ENCODE peak calls at places on chromosome 3, in four cellular contexts. U is stomach, Q is heart left ventricle, B is osteoblast. V is an unnamed sample.
A peak's percentile ranks its signal among the peaks of the same experiment; 100 is the strongest.

GRCh38 chr3:128550471-128551126 is 57.6 kb upstream of the GATA2 start:
- DNase-seq in B (no peak), U (peak; percentile 15), Q (no peak), V (no peak)

GRCh38 chr3:162441716-162442115 is 945.1 kb downstream of the OTOL1 start:
- DNase-seq in U (no peak), B (no peak), Q (no peak), V (no peak)

GRCh38 chr3:62143843-62144450 is 229.4 kb downstream of the FEZF2 start:
- DNase-seq in U (no peak), Q (no peak), B (no peak), V (no peak)

GRCh38 chr3:16810593-16811367 is 74.0 kb upstream of the PLCL2 start:
- DNase-seq in B (no peak), Q (no peak), U (peak; percentile 33), V (no peak)

GRCh38 chr3:21447471-21448205 is 303.4 kb downstream of the ZNF385D start:
- DNase-seq in Q (no peak), B (peak; percentile 61), U (no peak), V (no peak)

GRCh38 chr3:9165441-9165840 is 84.0 kb downstream of the SRGAP3 start:
- DNase-seq in Q (no peak), B (no peak), U (no peak), V (no peak)

GRCh38 chr3:193982258-193982659 is 153.7 kb upstream of the HES1 start:
- DNase-seq in Q (peak; percentile 86), B (peak; percentile 92), U (peak; percentile 71), V (peak; percentile 91)

GRCh38 chr3:174869448-174869847 is 10.3 kb downstream of the NAALADL2 start:
- DNase-seq in B (no peak), U (no peak), Q (no peak), V (no peak)

GRCh38 chr3:110528305-110529121 is 543.1 kb upstream of the NECTIN3 start:
- DNase-seq in U (no peak), Q (no peak), B (no peak), V (no peak)

GRCh38 chr3:50519471-50520089 is 16.1 kb upstream of the CACNA2D2 start:
- DNase-seq in B (peak; percentile 90), U (peak; percentile 81), Q (peak; percentile 73), V (peak; percentile 77)

GRCh38 chr3:109275702-109276293 is 40.5 kb downstream of the DPPA2 start:
- DNase-seq in Q (no peak), U (peak; percentile 28), B (no peak), V (peak; percentile 21)

GRCh38 chr3:194206375-194206774 is 70.4 kb downstream of the HES1 start:
- DNase-seq in U (no peak), Q (no peak), B (peak; percentile 25), V (peak; percentile 78)

GRCh38 chr3:179486806-179487205 is 35.5 kb upstream of the GNB4 start:
- DNase-seq in Q (no peak), B (no peak), U (no peak), V (no peak)

GRCh38 chr3:142618917-142619401 is 22.8 kb downstream of the PLS1 start:
- DNase-seq in U (peak; percentile 34), Q (no peak), B (no peak), V (no peak)

GRCh38 chr3:159151130-159151529 is 349.3 kb downstream of the MFSD1 start:
- DNase-seq in B (peak; percentile 15), U (no peak), Q (no peak), V (no peak)

GRCh38 chr3:23877324-23877980 is 39.3 kb downstream of the NKIRAS1 start:
- DNase-seq in B (peak; percentile 90), U (no peak), Q (no peak), V (peak; percentile 59)

GRCh38 chr3:78076379-78076778 is 1036.5 kb downstream of the ROBO2 start:
- DNase-seq in U (no peak), B (no peak), Q (no peak), V (no peak)

GRCh38 chr3:43949594-43949993 is 258.9 kb downstream of the ABHD5 start:
- DNase-seq in Q (no peak), U (no peak), B (no peak), V (no peak)

DNA sequence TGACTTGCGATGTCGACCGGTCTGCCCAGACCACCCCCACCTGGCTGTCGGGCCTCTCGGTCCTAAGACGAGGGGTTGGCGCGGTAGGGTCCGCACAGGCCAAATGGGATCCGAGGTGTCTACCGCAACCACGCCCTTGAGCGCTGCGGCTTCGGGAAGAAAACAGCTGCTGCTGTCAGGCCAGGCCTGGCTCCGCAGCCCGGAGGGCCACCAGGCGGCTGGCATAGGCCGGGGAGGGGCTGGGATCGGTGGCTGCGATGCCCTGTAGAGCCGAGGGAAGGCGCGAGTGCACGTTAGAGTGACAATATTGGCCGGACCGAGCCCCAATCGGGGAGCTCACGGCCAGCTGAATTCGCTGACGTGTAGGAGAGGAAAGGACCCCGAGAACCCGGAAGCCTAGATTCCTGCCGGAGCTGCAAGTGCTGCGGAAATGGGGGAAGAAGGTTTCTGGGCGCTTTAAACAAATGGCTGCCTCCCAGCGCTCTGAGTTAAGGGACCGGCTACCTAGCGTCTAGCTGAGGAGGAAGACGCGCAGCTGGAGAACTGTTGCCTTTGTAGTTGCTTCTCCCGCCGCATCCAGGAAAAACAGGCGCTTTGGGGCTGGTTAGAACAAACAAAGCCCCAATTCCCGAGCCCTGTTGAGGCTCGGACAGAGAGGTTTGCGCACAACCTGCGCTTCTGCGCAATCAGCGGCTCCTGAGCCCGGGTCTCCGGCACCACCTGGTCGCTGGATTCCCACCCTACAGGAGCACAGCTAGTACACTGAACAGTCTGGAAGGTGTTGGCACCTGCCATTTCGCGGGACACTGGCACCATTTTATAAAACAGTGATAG is 14.0 kb downstream of the ZIC4 start:
- DNase-seq in Q (no peak), U (no peak), B (no peak), V (no peak)
- H3K4me3 ChIP-seq in Q (peak overlapping the region; percentile 43), U (peak overlapping the region; percentile 36), B (peak overlapping the region; percentile 61), V (peak overlapping the region; percentile 66)

DNA sequence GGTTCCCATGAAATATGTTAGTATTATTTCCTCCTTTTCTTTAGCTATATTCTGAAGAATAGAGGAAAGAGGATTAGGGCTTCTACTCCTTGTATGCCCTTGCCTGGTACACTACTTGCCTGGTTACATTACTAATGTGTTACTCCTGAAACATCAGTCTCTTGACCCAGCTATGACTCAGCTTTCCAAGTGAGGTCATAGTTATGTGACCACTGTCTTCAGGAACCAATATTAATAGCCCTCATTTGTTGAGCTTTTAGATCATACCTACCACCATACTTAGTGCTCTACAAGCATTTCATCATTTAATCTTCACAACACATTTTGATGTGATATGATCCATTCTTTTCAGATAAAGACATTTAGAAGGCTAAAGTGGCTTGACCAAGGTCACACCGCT is 60.3 kb downstream of the CMSS1 start:
- DNase-seq in Q (no peak), B (peak; percentile 85), U (no peak), V (no peak)
- H3K27ac ChIP-seq in Q (peak overlapping the region; percentile 95), B (no peak overlapping the region), U (peak overlapping the region; percentile 92), V (no peak overlapping the region)

DNA sequence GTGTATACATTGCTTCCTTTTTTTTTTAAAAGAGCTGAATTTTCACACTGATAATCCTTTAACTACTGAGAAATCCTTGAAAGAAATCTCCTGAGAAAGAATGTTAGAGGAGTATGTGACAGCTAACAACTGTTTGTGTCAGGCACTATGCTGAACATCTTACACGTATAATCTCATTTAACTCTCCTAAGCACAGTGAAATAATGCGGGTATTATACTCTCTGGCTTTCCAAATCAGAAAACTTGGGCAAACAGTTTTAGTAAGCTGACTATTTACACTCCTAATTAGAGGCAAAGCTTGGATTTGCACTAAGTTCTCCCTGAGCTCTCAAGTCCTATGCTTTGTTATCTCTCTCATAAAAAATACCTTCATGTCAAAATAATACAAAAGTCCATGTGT is 69.3 kb downstream of the SMARCC1 start:
- DNase-seq in Q (no peak), B (no peak), U (no peak), V (no peak)
- H3K4me1 ChIP-seq in Q (no peaks in the 10 kb centered on the region), B (peaks cover 4% of the 10 kb centered on the region), U (no peaks in the 10 kb centered on the region), V (no peaks in the 10 kb centered on the region)

GRCh38 chr3:180571831-180572578 is 30.0 kb upstream of the TTC14 start:
- DNase-seq in Q (no peak), U (no peak), B (no peak), V (no peak)
- H3K4me3 ChIP-seq in Q (no peak overlapping the region), U (no peak overlapping the region), B (no peak overlapping the region), V (no peak overlapping the region)

DNA sequence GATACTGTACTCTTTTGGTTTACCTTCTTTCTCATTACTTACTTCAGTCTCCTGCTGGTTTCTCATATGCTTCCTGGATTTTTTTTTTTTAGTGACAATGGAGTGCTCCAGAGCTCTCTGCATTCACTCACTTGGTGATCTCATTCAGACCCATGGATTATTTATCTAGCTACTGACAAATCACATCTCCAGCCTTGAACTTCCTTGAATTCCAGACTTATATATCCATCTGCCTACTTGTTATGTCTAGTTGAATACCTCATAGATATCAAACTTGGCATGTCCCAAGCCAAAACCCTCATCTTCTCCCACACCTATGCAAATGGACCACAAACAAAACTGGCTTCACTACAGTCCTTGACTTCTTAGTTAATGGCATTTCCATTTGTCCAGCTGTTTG is 234.7 kb upstream of the ZPLD1 start:
- DNase-seq in B (no peak), U (no peak), Q (no peak), V (no peak)
- H3K27ac ChIP-seq in B (no peak overlapping the region), U (no peak overlapping the region), Q (no peak overlapping the region), V (no peak overlapping the region)

V was measured in right cardiac atrium.